ENCODE peak calls at places on chromosomes 11 and 22, in five cellular contexts. C, O, P, V and T are unnamed samples.

GRCh38 chr11:128055576-128056217 is 531.7 kb downstream of the ETS1 start:
- DNase-seq in C (no peak), O (no peak), P (no peak), V (no peak), T (no peak)

GRCh38 chr22:25896098-25896497 is 154.1 kb downstream of the MYO18B start:
- DNase-seq in C (no peak), O (no peak), P (no peak), V (peak), T (peak)

GRCh38 chr11:43937434-43938411 is 4.7 kb upstream of the C11orf96 start:
- DNase-seq in C (no peak), O (no peak), P (no peak), V (no peak), T (no peak)

GRCh38 chr11:126606484-126606883 is 251.0 kb downstream of the ST3GAL4 start:
- DNase-seq in C (no peak), O (no peak), P (no peak), V (no peak), T (no peak)

GRCh38 chr11:108997826-108998225 is 333.0 kb downstream of the DDX10 start:
- DNase-seq in C (no peak), O (no peak), P (no peak), V (no peak), T (no peak)

GRCh38 chr11:131373756-131374155 is 3.3 kb downstream of the NTM start:
- DNase-seq in C (no peak), O (no peak), P (no peak), V (no peak), T (no peak)

GRCh38 chr11:8341966-8342365 is 78.3 kb upstream of the LMO1 start:
- DNase-seq in C (no peak), O (no peak), P (no peak), V (no peak), T (no peak)

GRCh38 chr11:113133071-113133470 is 171.9 kb downstream of the NCAM1 start:
- DNase-seq in C (no peak), O (no peak), P (no peak), V (no peak), T (no peak)

GRCh38 chr22:17597217-17597616 is 31.3 kb downstream of the ATP6V1E1 start:
- DNase-seq in C (no peak), O (no peak), P (no peak), V (no peak), T (no peak)

GRCh38 chr11:3231851-3232744 is at the start of gene MRGPRE:
- DNase-seq in C (peak), O (peak), P (no peak), V (no peak), T (peak)

GRCh38 chr11:119339581-119340334 is 925 bp downstream of the C1QTNF5 start:
- DNase-seq in C (peak), O (peak), P (no peak), V (peak), T (peak)

GRCh38 chr11:66327171-66328035 is 8.8 kb downstream of the RIN1 start:
- DNase-seq in C (no peak), O (peak), P (no peak), V (no peak), T (no peak)

GRCh38 chr11:110710520-110711381 is 1.5 kb downstream of the ARHGAP20 start:
- DNase-seq in C (peak), O (no peak), P (no peak), V (peak), T (peak)

GRCh38 chr11:69504576-69505420 is 23.3 kb downstream of the LINC01488 start:
- DNase-seq in C (no peak), O (no peak), P (no peak), V (no peak), T (no peak)

GRCh38 chr22:19644314-19645223 is 69.7 kb upstream of the SEPTIN5 start:
- DNase-seq in C (no peak), O (peak), P (no peak), V (no peak), T (no peak)

GRCh38 chr11:62610403-62610802 is 2.2 kb downstream of the EML3 start:
- DNase-seq in C (no peak), O (no peak), P (no peak), V (no peak), T (no peak)

GRCh38 chr22:30922151-30922611 is 46.4 kb downstream of the MORC2 start:
- DNase-seq in C (no peak), O (no peak), P (peak), V (no peak), T (peak)

GRCh38 chr11:75422248-75423231 is 10.5 kb downstream of the KLHL35 start:
- DNase-seq in C (no peak), O (peak), P (no peak), V (peak), T (no peak)

GRCh38 chr11:14075118-14075601 is 112.6 kb downstream of the SPON1 start:
- DNase-seq in C (peak), O (no peak), P (no peak), V (no peak), T (peak)

GRCh38 chr11:9738126-9738525 is 74.2 kb downstream of the SWAP70 start:
- DNase-seq in C (no peak), O (no peak), P (no peak), V (no peak), T (no peak)

GRCh38 chr11:65355776-65356393 is 1.3 kb downstream of the TIGD3 start:
- DNase-seq in C (peak), O (no peak), P (no peak), V (no peak), T (peak)

GRCh38 chr11:11946180-11946579 is 62.2 kb downstream of the DKK3 start:
- DNase-seq in C (no peak), O (no peak), P (no peak), V (no peak), T (no peak)

GRCh38 chr11:123188508-123189165 is 6.4 kb downstream of the CLMP start:
- DNase-seq in C (no peak), O (no peak), P (no peak), V (no peak), T (no peak)

GRCh38 chr11:94128171-94128745 is 383 bp upstream of the PANX1 start:
- DNase-seq in C (peak), O (no peak), P (no peak), V (no peak), T (peak)

GRCh38 chr22:28703436-28703835 is 23.8 kb upstream of the TTC28 start:
- DNase-seq in C (no peak), O (no peak), P (no peak), V (no peak), T (no peak)

GRCh38 chr22:49193901-49194465 is 633.7 kb downstream of the BRD1 start:
- DNase-seq in C (no peak), O (no peak), P (no peak), V (no peak), T (no peak)

GRCh38 chr11:18775492-18776292 is 15.9 kb downstream of the PTPN5 start:
- DNase-seq in C (peak), O (peak), P (no peak), V (peak), T (peak)

GRCh38 chr11:62553839-62554361 is 7.3 kb upstream of the AHNAK start:
- DNase-seq in C (no peak), O (no peak), P (no peak), V (no peak), T (no peak)

DNA sequence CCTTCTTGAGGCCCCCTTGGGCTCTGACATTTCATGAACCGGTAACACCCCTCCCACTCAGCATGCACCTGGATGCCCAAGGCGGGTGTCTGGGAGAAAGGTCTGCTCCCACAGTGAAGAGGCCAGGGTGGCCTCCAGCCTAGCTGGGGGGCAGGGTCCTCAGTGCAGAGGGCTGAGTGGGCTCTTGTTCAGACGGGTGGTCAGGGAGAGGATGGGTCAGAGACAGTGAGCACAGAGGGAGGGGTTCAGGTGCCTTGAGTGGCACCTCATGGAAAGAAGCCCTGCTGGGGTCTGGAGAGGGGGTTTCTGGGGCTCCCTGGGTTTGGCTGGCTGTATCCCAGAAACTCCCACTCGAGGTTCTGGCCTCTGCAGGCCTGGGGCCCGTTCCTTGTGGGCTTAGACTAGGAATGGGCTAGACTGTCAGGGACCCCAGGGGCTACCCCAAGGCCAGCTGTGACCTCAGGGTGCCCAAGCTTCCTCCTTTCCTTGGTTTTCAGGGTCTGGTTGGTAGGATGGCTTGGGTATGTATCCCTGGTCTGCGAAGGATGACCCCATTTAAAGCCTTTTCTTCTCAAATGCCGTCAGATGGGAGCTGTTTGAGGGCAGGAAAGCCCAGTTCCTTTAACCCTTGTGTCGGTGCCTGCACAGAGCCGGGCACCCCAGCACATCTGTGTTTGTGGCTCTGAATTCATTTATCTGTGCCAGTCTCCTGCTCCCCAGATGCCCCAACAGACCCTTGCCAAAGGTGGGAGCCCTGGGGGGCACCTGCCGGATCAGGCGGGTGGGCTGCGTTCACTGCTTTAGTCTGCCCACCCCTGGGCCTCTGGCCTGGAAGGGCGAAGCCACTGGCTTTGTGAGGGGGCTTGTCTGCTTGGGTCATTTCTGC is 1.3 kb downstream of the SYNGR1 start:
- DNase-seq in C (no peak), O (peak), P (no peak), V (no peak), T (no peak)
- TF ChIP-seq CREB1 in C (no peak), O (no peak), P (no peak), V (no peak), T (no peak)

DNA sequence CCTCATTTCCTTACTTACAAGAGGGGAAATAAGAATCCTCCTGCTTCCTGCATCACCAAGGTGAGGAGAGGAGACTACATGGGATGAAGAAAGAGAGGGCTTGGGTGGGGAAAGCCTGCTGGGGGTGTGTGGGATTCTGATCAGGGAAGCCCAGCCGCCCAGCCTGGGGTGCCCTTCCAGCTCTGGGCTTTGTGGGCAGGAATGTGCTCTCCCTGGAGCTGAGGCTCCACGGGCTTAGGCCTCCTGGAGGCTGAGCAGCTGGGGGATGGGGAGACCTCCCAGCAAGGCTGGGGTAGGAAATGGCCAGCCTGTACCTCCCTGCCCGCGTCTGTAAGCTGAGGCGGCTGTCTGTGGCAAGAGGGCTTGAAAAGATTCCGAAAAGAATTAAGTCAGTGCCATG is 206.1 kb downstream of the GRIK4 start:
- DNase-seq in C (no peak), O (no peak), P (no peak), V (no peak), T (no peak)
- TF ChIP-seq CREB1 in C (no peak), O (no peak), P (no peak), V (no peak), T (no peak)

GRCh38 chr11:135023499-135023898 is 611.5 kb upstream of the B3GAT1 start:
- DNase-seq in C (no peak), O (no peak), P (no peak), V (no peak), T (no peak)
- TF ChIP-seq CREB1 in C (no peak), O (no peak), P (no peak), V (no peak), T (no peak)

DNA sequence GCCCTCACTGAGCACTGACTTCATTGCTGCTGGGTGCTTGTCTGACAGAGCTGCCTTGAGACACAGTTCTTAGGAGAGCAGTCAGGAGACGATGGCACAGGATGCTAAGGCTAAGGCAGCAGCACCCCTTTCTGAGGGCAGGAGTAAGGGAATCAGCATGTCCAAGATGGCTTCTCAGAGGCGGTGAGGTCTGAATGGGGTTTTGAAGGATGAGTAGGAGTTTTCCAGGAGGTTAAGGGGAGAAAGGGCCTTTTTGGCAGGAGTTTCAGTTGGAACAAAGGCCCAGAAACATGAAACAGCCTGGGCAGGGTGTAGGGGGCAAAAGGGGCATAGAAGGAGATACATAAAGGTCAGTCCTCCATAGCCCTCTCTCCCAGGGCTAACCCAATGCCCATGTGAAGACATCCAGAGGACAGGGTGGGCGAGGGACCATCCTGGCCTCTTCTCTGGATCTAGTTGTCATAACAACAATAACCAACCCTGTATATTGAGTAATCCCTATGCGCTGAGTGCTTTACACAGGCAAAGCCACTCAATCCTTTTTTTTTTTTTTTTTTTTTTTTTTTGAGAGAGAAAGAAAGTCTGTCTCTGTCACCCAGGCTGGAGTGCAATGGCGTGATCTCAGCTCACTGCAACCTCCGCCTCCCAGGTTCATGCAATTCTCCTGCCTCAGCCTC is 19.0 kb downstream of the CYTH4 start:
- DNase-seq in C (no peak), O (no peak), P (no peak), V (no peak), T (no peak)
- TF ChIP-seq CREB1 in C (no peak), O (no peak), P (no peak), V (no peak), T (no peak)

GRCh38 chr11:17381156-17381555 is 7.3 kb downstream of the KCNJ11 start:
- DNase-seq in C (no peak), O (no peak), P (no peak), V (no peak), T (no peak)
- TF ChIP-seq CREB1 in C (no peak), O (no peak), P (no peak), V (no peak), T (no peak)